ENCODE peak calls at places on chromosome 1, in four cellular contexts. One of them, this sample, is unnamed. For H3K9me3, the result is how much of the 10 kb centered on the place peaks cover.

GRCh38 chr1:154713001-154713400 is 105.0 kb upstream of the ADAR start:
- DNase-seq in CD4-positive, alpha-beta T cell: no peak
- DNase-seq in cardiac muscle cell: no peak
- DNase-seq in PC-3: no peak
- DNase-seq in this sample: no peak

GRCh38 chr1:156246762-156247459 is 945 bp downstream of the PAQR6 start:
- DNase-seq in cardiac muscle cell: no peak
- DNase-seq in PC-3: no peak
- DNase-seq in CD4-positive, alpha-beta T cell: no peak
- DNase-seq in this sample: no peak

GRCh38 chr1:161198877-161199431 is at the start of gene ADAMTS4:
- DNase-seq in CD4-positive, alpha-beta T cell: no peak
- DNase-seq in cardiac muscle cell: peak
- DNase-seq in PC-3: no peak
- DNase-seq in this sample: no peak

GRCh38 chr1:221735976-221736375 is 5.9 kb downstream of the DUSP10 start:
- DNase-seq in cardiac muscle cell: no peak
- DNase-seq in CD4-positive, alpha-beta T cell: no peak
- DNase-seq in PC-3: no peak
- DNase-seq in this sample: no peak

GRCh38 chr1:230713915-230714764 is at the start of gene AGT:
- DNase-seq in cardiac muscle cell: peak
- DNase-seq in PC-3: peak
- DNase-seq in CD4-positive, alpha-beta T cell: no peak
- DNase-seq in this sample: no peak

GRCh38 chr1:89670168-89670567 is 37.2 kb downstream of the LRRC8C start:
- DNase-seq in PC-3: no peak
- DNase-seq in cardiac muscle cell: peak
- DNase-seq in CD4-positive, alpha-beta T cell: no peak
- DNase-seq in this sample: no peak

GRCh38 chr1:35844826-35845225 is 37.0 kb downstream of the AGO4 start:
- DNase-seq in cardiac muscle cell: no peak
- DNase-seq in PC-3: no peak
- DNase-seq in CD4-positive, alpha-beta T cell: no peak
- DNase-seq in this sample: no peak

GRCh38 chr1:163928649-163929048 is 606.9 kb downstream of the NUF2 start:
- DNase-seq in CD4-positive, alpha-beta T cell: no peak
- DNase-seq in cardiac muscle cell: peak
- DNase-seq in PC-3: no peak
- DNase-seq in this sample: no peak

GRCh38 chr1:223009421-223009820 is 133.6 kb downstream of the TLR5 start:
- DNase-seq in cardiac muscle cell: no peak
- DNase-seq in CD4-positive, alpha-beta T cell: no peak
- DNase-seq in PC-3: no peak
- DNase-seq in this sample: no peak

GRCh38 chr1:53460666-53461328 is 1.6 kb downstream of the DMRTB1 start:
- DNase-seq in cardiac muscle cell: no peak
- DNase-seq in PC-3: no peak
- DNase-seq in CD4-positive, alpha-beta T cell: no peak
- DNase-seq in this sample: no peak

GRCh38 chr1:210447456-210448057 is 118.9 kb downstream of the HHAT start:
- DNase-seq in CD4-positive, alpha-beta T cell: no peak
- DNase-seq in cardiac muscle cell: no peak
- DNase-seq in PC-3: no peak
- DNase-seq in this sample: no peak

GRCh38 chr1:20558180-20558579 is 5.8 kb downstream of the FAM43B start:
- DNase-seq in CD4-positive, alpha-beta T cell: no peak
- DNase-seq in PC-3: no peak
- DNase-seq in cardiac muscle cell: peak
- DNase-seq in this sample: no peak

GRCh38 chr1:1283821-1284220 is 3.6 kb downstream of the SCNN1D start:
- DNase-seq in PC-3: peak
- DNase-seq in CD4-positive, alpha-beta T cell: no peak
- DNase-seq in cardiac muscle cell: no peak
- DNase-seq in this sample: no peak

GRCh38 chr1:187270256-187270655 is 441.5 kb downstream of the PLA2G4A start:
- DNase-seq in PC-3: no peak
- DNase-seq in cardiac muscle cell: no peak
- DNase-seq in CD4-positive, alpha-beta T cell: no peak
- DNase-seq in this sample: no peak

GRCh38 chr1:201084171-201084766 is 28.0 kb downstream of the CACNA1S start:
- DNase-seq in PC-3: no peak
- DNase-seq in CD4-positive, alpha-beta T cell: no peak
- DNase-seq in cardiac muscle cell: no peak
- DNase-seq in this sample: no peak

GRCh38 chr1:174742805-174743653 is 256.7 kb upstream of the CACYBP start:
- DNase-seq in CD4-positive, alpha-beta T cell: no peak
- DNase-seq in PC-3: peak
- DNase-seq in cardiac muscle cell: no peak
- DNase-seq in this sample: no peak

GRCh38 chr1:17215545-17215890 is 10.6 kb downstream of the PADI1 start:
- DNase-seq in cardiac muscle cell: no peak
- DNase-seq in PC-3: peak
- DNase-seq in CD4-positive, alpha-beta T cell: no peak
- DNase-seq in this sample: no peak

GRCh38 chr1:46569116-46569515 is 17.7 kb upstream of the KNCN start:
- DNase-seq in PC-3: no peak
- DNase-seq in CD4-positive, alpha-beta T cell: no peak
- DNase-seq in cardiac muscle cell: no peak
- DNase-seq in this sample: no peak
- TF ChIP-seq CTCF in PC-3: no peak
- TF ChIP-seq CTCF in CD4-positive, alpha-beta T cell: no peak
- TF ChIP-seq CTCF in cardiac muscle cell: no peak
- TF ChIP-seq CTCF in this sample: no peak

DNA sequence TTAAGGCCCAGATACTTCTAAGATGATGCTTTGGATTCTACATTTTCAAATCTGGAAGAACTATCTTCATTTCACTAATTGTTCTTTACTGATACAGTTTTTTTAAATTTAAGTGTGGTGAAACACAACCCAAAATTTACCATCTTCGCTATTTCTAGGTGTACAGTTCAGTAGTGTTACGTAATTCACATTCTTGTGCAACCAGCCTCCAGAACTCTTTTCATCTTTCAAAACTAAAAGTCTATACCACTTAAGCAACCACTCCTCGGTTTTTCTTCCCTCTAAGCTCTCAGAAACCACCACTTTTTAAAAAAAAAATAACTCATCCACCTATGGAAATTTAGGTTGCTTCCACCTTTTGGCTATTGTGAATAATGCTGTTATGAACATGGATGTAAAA is 220.7 kb downstream of the PDE4B start:
- DNase-seq in CD4-positive, alpha-beta T cell: no peak
- DNase-seq in cardiac muscle cell: peak
- DNase-seq in PC-3: no peak
- DNase-seq in this sample: no peak
- H3K9me3 ChIP-seq in CD4-positive, alpha-beta T cell: under half
- H3K9me3 ChIP-seq in cardiac muscle cell: under half
- H3K9me3 ChIP-seq in PC-3: under half
- H3K9me3 ChIP-seq in this sample: under half

GRCh38 chr1:94237291-94238226 is at the start of gene ARHGAP29:
- DNase-seq in cardiac muscle cell: peak
- DNase-seq in PC-3: peak
- DNase-seq in CD4-positive, alpha-beta T cell: peak
- DNase-seq in this sample: peak

GRCh38 chr1:94236021-94236491 is 1.3 kb downstream of the ARHGAP29 start:
- DNase-seq in CD4-positive, alpha-beta T cell: no peak
- DNase-seq in cardiac muscle cell: peak
- DNase-seq in PC-3: peak
- DNase-seq in this sample: no peak

GRCh38 chr1:94235189-94236020 is 2.0 kb downstream of the ARHGAP29 start:
- DNase-seq in CD4-positive, alpha-beta T cell: no peak
- DNase-seq in PC-3: peak
- DNase-seq in cardiac muscle cell: peak
- DNase-seq in this sample: no peak

GRCh38 chr1:94234615-94235014 is 2.8 kb downstream of the ARHGAP29 start:
- DNase-seq in cardiac muscle cell: no peak
- DNase-seq in CD4-positive, alpha-beta T cell: no peak
- DNase-seq in PC-3: no peak
- DNase-seq in this sample: no peak

GRCh38 chr1:94236630-94237290 is 624 bp downstream of the ARHGAP29 start:
- DNase-seq in cardiac muscle cell: peak
- DNase-seq in PC-3: peak
- DNase-seq in CD4-positive, alpha-beta T cell: no peak
- DNase-seq in this sample: no peak
- TF ChIP-seq CTCF in cardiac muscle cell: peak
- TF ChIP-seq CTCF in PC-3: peak
- TF ChIP-seq CTCF in CD4-positive, alpha-beta T cell: no peak
- TF ChIP-seq CTCF in this sample: no peak

GRCh38 chr1:5371270-5371669 is 621.0 kb downstream of the NPHP4 start:
- DNase-seq in CD4-positive, alpha-beta T cell: no peak
- DNase-seq in PC-3: no peak
- DNase-seq in cardiac muscle cell: no peak
- DNase-seq in this sample: no peak
- H3K9me3 ChIP-seq in CD4-positive, alpha-beta T cell: under half
- H3K9me3 ChIP-seq in PC-3: under half
- H3K9me3 ChIP-seq in cardiac muscle cell: under half
- H3K9me3 ChIP-seq in this sample: under half

GRCh38 chr1:71093938-71094337 is 13.1 kb upstream of the ZRANB2 start:
- DNase-seq in CD4-positive, alpha-beta T cell: no peak
- DNase-seq in PC-3: peak
- DNase-seq in cardiac muscle cell: peak
- DNase-seq in this sample: no peak
- TF ChIP-seq CTCF in CD4-positive, alpha-beta T cell: no peak
- TF ChIP-seq CTCF in PC-3: peak
- TF ChIP-seq CTCF in cardiac muscle cell: peak
- TF ChIP-seq CTCF in this sample: no peak

GRCh38 chr1:125065092-125065820 is 3880.5 kb downstream of the SRGAP2C start:
- DNase-seq in PC-3: no peak
- DNase-seq in cardiac muscle cell: no peak
- DNase-seq in CD4-positive, alpha-beta T cell: no peak
- DNase-seq in this sample: no peak
- H3K9me3 ChIP-seq in PC-3: under half
- H3K9me3 ChIP-seq in cardiac muscle cell: under half
- H3K9me3 ChIP-seq in CD4-positive, alpha-beta T cell: under half
- H3K9me3 ChIP-seq in this sample: under half

GRCh38 chr1:75908717-75909152 is 23.5 kb downstream of the ASB17 start:
- DNase-seq in CD4-positive, alpha-beta T cell: no peak
- DNase-seq in cardiac muscle cell: peak
- DNase-seq in PC-3: peak
- DNase-seq in this sample: no peak
- TF ChIP-seq CTCF in CD4-positive, alpha-beta T cell: no peak
- TF ChIP-seq CTCF in cardiac muscle cell: peak
- TF ChIP-seq CTCF in PC-3: peak
- TF ChIP-seq CTCF in this sample: no peak

DNA sequence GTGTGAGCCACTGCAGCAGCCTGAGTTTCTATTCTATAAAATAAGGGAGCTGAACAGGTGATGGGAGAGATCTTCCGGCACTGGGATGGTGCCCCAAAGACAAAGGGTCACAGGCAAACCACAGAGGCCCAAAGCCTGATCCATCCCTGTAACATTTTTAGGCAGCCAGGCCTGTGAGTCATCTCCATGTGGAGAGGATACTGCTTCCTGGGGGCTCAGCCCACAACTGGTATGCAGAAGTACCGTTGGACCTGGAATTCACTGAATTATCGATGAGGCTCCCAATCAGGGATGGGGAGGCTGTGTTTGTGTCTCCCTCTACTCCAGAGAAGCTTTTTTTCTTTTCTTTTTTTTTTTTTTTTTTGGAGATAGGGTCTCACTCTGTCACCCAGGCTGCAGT is 48.8 kb upstream of the WASF2 start:
- DNase-seq in CD4-positive, alpha-beta T cell: no peak
- DNase-seq in cardiac muscle cell: peak
- DNase-seq in PC-3: peak
- DNase-seq in this sample: no peak
- H3K9me3 ChIP-seq in CD4-positive, alpha-beta T cell: under half
- H3K9me3 ChIP-seq in cardiac muscle cell: under half
- H3K9me3 ChIP-seq in PC-3: under half
- H3K9me3 ChIP-seq in this sample: under half

This sample was measured in CD8-positive, alpha-beta T cell.